ENCODE peak calls at places on chromosomes 13 and 19, in six cellular contexts. One of them, this sample, is unnamed.

GRCh38 chr13:44191504-44192171 is 182.0 kb upstream of the SERP2 start:
- DNase-seq in GM06990: no peak
- DNase-seq in endodermal cell: peak; percentile 70
- DNase-seq in activated CD4-positive, alpha-beta T cell treated with anti-CD3 and anti-CD28 coated beads for 36 hours: peak; percentile 63
- DNase-seq in amniotic stem cell: peak; percentile 71
- DNase-seq in cardiac muscle cell: peak; percentile 86
- DNase-seq in this sample: peak; percentile 62

GRCh38 chr13:113660066-113660465 is 2.1 kb upstream of the ATP4B start:
- DNase-seq in GM06990: no peak
- DNase-seq in endodermal cell: no peak
- DNase-seq in activated CD4-positive, alpha-beta T cell treated with anti-CD3 and anti-CD28 coated beads for 36 hours: no peak
- DNase-seq in amniotic stem cell: no peak
- DNase-seq in cardiac muscle cell: no peak
- DNase-seq in this sample: no peak

GRCh38 chr19:1151917-1152601 is 22.0 kb downstream of the SBNO2 start:
- DNase-seq in GM06990: no peak
- DNase-seq in endodermal cell: no peak
- DNase-seq in activated CD4-positive, alpha-beta T cell treated with anti-CD3 and anti-CD28 coated beads for 36 hours: no peak
- DNase-seq in amniotic stem cell: no peak
- DNase-seq in cardiac muscle cell: peak; percentile 72
- DNase-seq in this sample: no peak

GRCh38 chr13:41751734-41752445 is 209.0 kb downstream of the VWA8 start:
- DNase-seq in GM06990: no peak
- DNase-seq in endodermal cell: no peak
- DNase-seq in activated CD4-positive, alpha-beta T cell treated with anti-CD3 and anti-CD28 coated beads for 36 hours: no peak
- DNase-seq in amniotic stem cell: no peak
- DNase-seq in cardiac muscle cell: no peak
- DNase-seq in this sample: no peak

GRCh38 chr19:35928507-35928906 is 7.7 kb upstream of the LRFN3 start:
- DNase-seq in GM06990: no peak
- DNase-seq in endodermal cell: no peak
- DNase-seq in activated CD4-positive, alpha-beta T cell treated with anti-CD3 and anti-CD28 coated beads for 36 hours: no peak
- DNase-seq in amniotic stem cell: no peak
- DNase-seq in cardiac muscle cell: no peak
- DNase-seq in this sample: no peak

GRCh38 chr19:35044317-35045117 is 3.0 kb downstream of the HPN start:
- DNase-seq in GM06990: no peak
- DNase-seq in endodermal cell: peak; percentile 93
- DNase-seq in activated CD4-positive, alpha-beta T cell treated with anti-CD3 and anti-CD28 coated beads for 36 hours: peak; percentile 79
- DNase-seq in amniotic stem cell: no peak
- DNase-seq in cardiac muscle cell: peak; percentile 66
- DNase-seq in this sample: peak; percentile 44

GRCh38 chr19:47663911-47664771 is 49.1 kb upstream of the EHD2 start:
- DNase-seq in GM06990: no peak
- DNase-seq in endodermal cell: no peak
- DNase-seq in activated CD4-positive, alpha-beta T cell treated with anti-CD3 and anti-CD28 coated beads for 36 hours: no peak
- DNase-seq in amniotic stem cell: peak; percentile 94
- DNase-seq in cardiac muscle cell: peak; percentile 100
- DNase-seq in this sample: peak; percentile 85

GRCh38 chr19:30669329-30670010 is 297.3 kb downstream of the ZNF536 start:
- DNase-seq in GM06990: no peak
- DNase-seq in endodermal cell: peak; percentile 94
- DNase-seq in activated CD4-positive, alpha-beta T cell treated with anti-CD3 and anti-CD28 coated beads for 36 hours: peak; percentile 72
- DNase-seq in amniotic stem cell: peak; percentile 9
- DNase-seq in cardiac muscle cell: peak; percentile 43
- DNase-seq in this sample: peak; percentile 40

GRCh38 chr19:50025794-50026549 is at the start of gene ZNF473:
- DNase-seq in GM06990: peak; percentile 92
- DNase-seq in endodermal cell: peak; percentile 97
- DNase-seq in activated CD4-positive, alpha-beta T cell treated with anti-CD3 and anti-CD28 coated beads for 36 hours: peak; percentile 95
- DNase-seq in amniotic stem cell: peak; percentile 96
- DNase-seq in cardiac muscle cell: peak; percentile 97
- DNase-seq in this sample: peak; percentile 97

GRCh38 chr13:98938801-98939200 is 39.1 kb downstream of the DOCK9 start:
- DNase-seq in GM06990: no peak
- DNase-seq in endodermal cell: peak; percentile 84
- DNase-seq in activated CD4-positive, alpha-beta T cell treated with anti-CD3 and anti-CD28 coated beads for 36 hours: no peak
- DNase-seq in amniotic stem cell: no peak
- DNase-seq in cardiac muscle cell: no peak
- DNase-seq in this sample: no peak

GRCh38 chr19:39310558-39311311 is 9.9 kb downstream of the LRFN1 start:
- DNase-seq in GM06990: no peak
- DNase-seq in endodermal cell: peak; percentile 86
- DNase-seq in activated CD4-positive, alpha-beta T cell treated with anti-CD3 and anti-CD28 coated beads for 36 hours: no peak
- DNase-seq in amniotic stem cell: no peak
- DNase-seq in cardiac muscle cell: peak; percentile 31
- DNase-seq in this sample: no peak

GRCh38 chr19:14146789-14147216 is 10.4 kb upstream of the ASF1B start:
- DNase-seq in GM06990: no peak
- DNase-seq in endodermal cell: no peak
- DNase-seq in activated CD4-positive, alpha-beta T cell treated with anti-CD3 and anti-CD28 coated beads for 36 hours: peak; percentile 7
- DNase-seq in amniotic stem cell: peak; percentile 11
- DNase-seq in cardiac muscle cell: peak; percentile 94
- DNase-seq in this sample: peak; percentile 54

GRCh38 chr19:40872209-40872608 is 9.8 kb downstream of the CYP2A7 start:
- DNase-seq in GM06990: no peak
- DNase-seq in endodermal cell: no peak
- DNase-seq in activated CD4-positive, alpha-beta T cell treated with anti-CD3 and anti-CD28 coated beads for 36 hours: no peak
- DNase-seq in amniotic stem cell: no peak
- DNase-seq in cardiac muscle cell: no peak
- DNase-seq in this sample: no peak

GRCh38 chr13:43688230-43688907 is 98.4 kb downstream of the ENOX1 start:
- DNase-seq in GM06990: no peak
- DNase-seq in endodermal cell: no peak
- DNase-seq in activated CD4-positive, alpha-beta T cell treated with anti-CD3 and anti-CD28 coated beads for 36 hours: no peak
- DNase-seq in amniotic stem cell: no peak
- DNase-seq in cardiac muscle cell: no peak
- DNase-seq in this sample: no peak

GRCh38 chr13:101258071-101258470 is 158.2 kb downstream of the NALCN start:
- DNase-seq in GM06990: peak; percentile 59
- DNase-seq in endodermal cell: peak; percentile 77
- DNase-seq in activated CD4-positive, alpha-beta T cell treated with anti-CD3 and anti-CD28 coated beads for 36 hours: peak; percentile 83
- DNase-seq in amniotic stem cell: peak; percentile 66
- DNase-seq in cardiac muscle cell: peak; percentile 11
- DNase-seq in this sample: peak; percentile 73

GRCh38 chr19:4776436-4777205 is 14.9 kb upstream of the FEM1A start:
- DNase-seq in GM06990: no peak
- DNase-seq in endodermal cell: no peak
- DNase-seq in activated CD4-positive, alpha-beta T cell treated with anti-CD3 and anti-CD28 coated beads for 36 hours: no peak
- DNase-seq in amniotic stem cell: no peak
- DNase-seq in cardiac muscle cell: no peak
- DNase-seq in this sample: no peak

GRCh38 chr13:101341464-101341863 is 74.8 kb downstream of the NALCN start:
- DNase-seq in GM06990: no peak
- DNase-seq in endodermal cell: no peak
- DNase-seq in activated CD4-positive, alpha-beta T cell treated with anti-CD3 and anti-CD28 coated beads for 36 hours: no peak
- DNase-seq in amniotic stem cell: no peak
- DNase-seq in cardiac muscle cell: no peak
- DNase-seq in this sample: no peak

GRCh38 chr19:2084993-2085720 is 11.0 kb downstream of the MOB3A start:
- DNase-seq in GM06990: peak; percentile 93
- DNase-seq in endodermal cell: no peak
- DNase-seq in activated CD4-positive, alpha-beta T cell treated with anti-CD3 and anti-CD28 coated beads for 36 hours: peak; percentile 97
- DNase-seq in amniotic stem cell: no peak
- DNase-seq in cardiac muscle cell: peak; percentile 60
- DNase-seq in this sample: no peak

GRCh38 chr13:98187862-98188261 is 10.8 kb upstream of the RNF113B start:
- DNase-seq in GM06990: no peak
- DNase-seq in endodermal cell: no peak
- DNase-seq in activated CD4-positive, alpha-beta T cell treated with anti-CD3 and anti-CD28 coated beads for 36 hours: no peak
- DNase-seq in amniotic stem cell: no peak
- DNase-seq in cardiac muscle cell: no peak
- DNase-seq in this sample: no peak

GRCh38 chr19:19747357-19748220 is 14.7 kb upstream of the ZNF14 start:
- DNase-seq in GM06990: no peak
- DNase-seq in endodermal cell: no peak
- DNase-seq in activated CD4-positive, alpha-beta T cell treated with anti-CD3 and anti-CD28 coated beads for 36 hours: no peak
- DNase-seq in amniotic stem cell: no peak
- DNase-seq in cardiac muscle cell: no peak
- DNase-seq in this sample: no peak

GRCh38 chr13:84352946-84353345 is 470.7 kb upstream of the SLITRK1 start:
- DNase-seq in GM06990: no peak
- DNase-seq in endodermal cell: no peak
- DNase-seq in activated CD4-positive, alpha-beta T cell treated with anti-CD3 and anti-CD28 coated beads for 36 hours: no peak
- DNase-seq in amniotic stem cell: no peak
- DNase-seq in cardiac muscle cell: no peak
- DNase-seq in this sample: no peak

This sample was measured in MG63.